ENCODE peak calls at places on chromosomes 3 and 15, in five cellular contexts. H is HCT116, L is left lung, F is hepatocyte, Z is sigmoid colon. X is an unnamed sample.

GRCh38 chr3:183548262-183548769 is 7.2 kb downstream of the KLHL6 start:
- DNase-seq in H (no peak), L (no peak), F (peak; percentile 84), Z (no peak), X (no peak)

GRCh38 chr15:24861014-24861690 is 93.6 kb upstream of the SNRPN start:
- DNase-seq in H (no peak), L (no peak), F (no peak), Z (no peak), X (no peak)

GRCh38 chr3:45026957-45027356 is 854 bp downstream of the CLEC3B start:
- DNase-seq in H (no peak), L (no peak), F (no peak), Z (peak; percentile 85), X (no peak)

GRCh38 chr3:30587876-30588275 is 18.5 kb upstream of the TGFBR2 start:
- DNase-seq in H (no peak), L (no peak), F (no peak), Z (no peak), X (no peak)

GRCh38 chr3:28053759-28054158 is 187.7 kb upstream of the CMC1 start:
- DNase-seq in H (peak; percentile 75), L (no peak), F (peak; percentile 9), Z (no peak), X (no peak)

GRCh38 chr3:45234250-45234649 is 8.2 kb upstream of the TMEM158 start:
- DNase-seq in H (no peak), L (no peak), F (no peak), Z (no peak), X (no peak)

GRCh38 chr3:173395412-173396181 is 1.9 kb upstream of the NLGN1 start:
- DNase-seq in H (peak; percentile 54), L (peak; percentile 87), F (peak; percentile 90), Z (peak; percentile 95), X (no peak)

GRCh38 chr3:140078940-140079339 is 144.0 kb downstream of the CLSTN2 start:
- DNase-seq in H (no peak), L (no peak), F (no peak), Z (no peak), X (no peak)

GRCh38 chr15:43895586-43895985 is 68.8 kb downstream of the WDR76 start:
- DNase-seq in H (no peak), L (no peak), F (no peak), Z (no peak), X (no peak)

GRCh38 chr15:70382762-70383458 is 285.2 kb upstream of the TLE3 start:
- DNase-seq in H (no peak), L (no peak), F (no peak), Z (no peak), X (no peak)

GRCh38 chr3:30098656-30099454 is 507.5 kb upstream of the TGFBR2 start:
- DNase-seq in H (peak; percentile 19), L (no peak), F (peak; percentile 32), Z (no peak), X (no peak)

GRCh38 chr3:188649521-188649920 is 495.6 kb downstream of the LPP start:
- DNase-seq in H (no peak), L (no peak), F (no peak), Z (no peak), X (no peak)

GRCh38 chr3:148789156-148789555 is 38.5 kb upstream of the CPB1 start:
- DNase-seq in H (no peak), L (no peak), F (no peak), Z (no peak), X (no peak)

DNA sequence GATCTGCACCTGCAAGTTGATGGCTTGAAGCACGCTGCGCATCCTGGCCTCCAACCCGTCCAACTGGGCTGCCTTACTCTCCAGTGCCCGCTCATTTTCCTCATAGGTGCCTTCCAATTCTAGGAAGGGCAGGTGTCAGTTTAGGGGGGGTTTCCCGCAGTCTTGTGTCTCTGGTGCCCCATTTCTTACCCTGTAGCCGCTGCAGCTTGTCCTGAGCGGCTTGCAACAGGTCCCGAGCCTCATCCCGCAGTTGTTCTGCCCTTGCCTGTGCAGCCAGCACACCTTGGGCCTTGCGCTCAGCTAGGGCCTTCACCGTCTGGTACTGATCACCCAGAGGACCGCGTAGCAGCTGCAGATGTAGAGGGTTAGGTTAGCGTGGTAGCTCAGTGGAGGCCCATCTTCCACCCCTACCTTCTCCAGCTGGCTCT is 635 bp upstream of the USP19 start:
- DNase-seq in H (no peak), L (no peak), F (no peak), Z (no peak), X (no peak)
- H3K36me3 ChIP-seq in H (peaks cover 24% of the 10 kb centered on the region), L (no peaks in the 10 kb centered on the region), F (no peaks in the 10 kb centered on the region), Z (peaks cover 80% of the 10 kb centered on the region), X (peaks cover 24% of the 10 kb centered on the region)

DNA sequence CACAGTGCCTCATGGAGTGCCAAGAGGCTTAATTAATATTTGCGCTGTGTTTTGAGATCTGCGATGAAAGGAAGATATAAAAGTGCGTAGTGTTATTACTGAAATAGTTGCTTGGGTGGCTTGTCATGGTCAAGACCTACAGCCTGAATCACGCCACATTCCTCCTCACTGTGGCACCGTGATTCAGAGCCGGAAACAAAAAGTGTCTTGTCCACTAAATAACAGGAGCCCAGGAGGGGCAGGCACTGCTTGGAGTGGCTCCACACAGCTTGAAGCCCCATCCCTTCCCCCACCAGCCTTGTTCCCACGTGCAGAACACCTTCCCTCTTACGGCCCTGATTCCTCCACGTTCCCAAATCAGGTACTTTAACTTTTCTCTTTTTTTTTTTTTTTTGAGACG is 1.2 kb upstream of the LRRC15 start:
- DNase-seq in H (no peak), L (no peak), F (no peak), Z (no peak), X (no peak)
- H3K36me3 ChIP-seq in H (no peaks in the 10 kb centered on the region), L (no peaks in the 10 kb centered on the region), F (no peaks in the 10 kb centered on the region), Z (no peaks in the 10 kb centered on the region), X (no peaks in the 10 kb centered on the region)

GRCh38 chr3:127784283-127784682 is 38.0 kb downstream of the MGLL start:
- DNase-seq in H (no peak), L (no peak), F (no peak), Z (peak; percentile 53), X (no peak)
- H3K36me3 ChIP-seq in H (no peaks in the 10 kb centered on the region), L (no peaks in the 10 kb centered on the region), F (no peaks in the 10 kb centered on the region), Z (no peaks in the 10 kb centered on the region), X (no peaks in the 10 kb centered on the region)

GRCh38 chr3:189726277-189726676 is 95.1 kb downstream of the TP63 start:
- DNase-seq in H (no peak), L (no peak), F (no peak), Z (no peak), X (no peak)
- H3K36me3 ChIP-seq in H (no peaks in the 10 kb centered on the region), L (no peaks in the 10 kb centered on the region), F (no peaks in the 10 kb centered on the region), Z (no peaks in the 10 kb centered on the region), X (no peaks in the 10 kb centered on the region)

DNA sequence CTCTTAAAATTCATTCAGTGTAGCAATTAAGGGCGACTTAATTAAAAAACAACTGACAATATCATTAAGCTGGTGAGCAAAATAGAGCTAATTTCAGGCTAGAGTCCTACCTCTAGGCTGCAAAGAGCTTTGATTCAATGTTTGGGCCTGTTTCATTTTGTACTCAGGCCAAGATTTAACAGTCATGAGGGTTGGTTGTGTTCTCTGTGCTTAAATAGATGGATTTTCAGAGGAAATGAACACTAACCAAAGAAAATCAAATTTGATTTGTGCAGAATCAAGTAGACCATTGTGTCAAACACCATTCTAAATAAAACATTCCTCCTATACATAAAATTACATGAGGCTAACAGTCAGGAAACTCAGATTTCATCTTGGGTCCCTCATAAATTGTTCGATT is 114.6 kb downstream of the TMEM108 start:
- DNase-seq in H (no peak), L (no peak), F (no peak), Z (no peak), X (no peak)
- H3K36me3 ChIP-seq in H (no peaks in the 10 kb centered on the region), L (no peaks in the 10 kb centered on the region), F (no peaks in the 10 kb centered on the region), Z (no peaks in the 10 kb centered on the region), X (no peaks in the 10 kb centered on the region)

X was measured in effector memory CD4-positive, alpha-beta T cell.